ENCODE peak calls at places on chromosomes 3 and 15, in five cellular contexts. One of them, this sample, is unnamed.

GRCh38 chr15:20348291-20348899 is 193.2 kb downstream of the GOLGA6L6 start:
- DNase-seq in cardiac fibroblast: no peak
- DNase-seq in kidney epithelial cell: no peak
- DNase-seq in body of pancreas: no peak
- DNase-seq in NCI-H2171: no peak
- DNase-seq in this sample: no peak

GRCh38 chr3:2851356-2851755 is 258.8 kb downstream of the IL5RA start:
- DNase-seq in cardiac fibroblast: no peak
- DNase-seq in kidney epithelial cell: no peak
- DNase-seq in body of pancreas: no peak
- DNase-seq in NCI-H2171: no peak
- DNase-seq in this sample: no peak

GRCh38 chr15:85504739-85505676 is 124.6 kb downstream of the AKAP13 start:
- DNase-seq in cardiac fibroblast: peak; percentile 82
- DNase-seq in kidney epithelial cell: no peak
- DNase-seq in body of pancreas: peak; percentile 53
- DNase-seq in NCI-H2171: peak; percentile 37
- DNase-seq in this sample: no peak

GRCh38 chr3:69292185-69292584 is 93.7 kb downstream of the FRMD4B start:
- DNase-seq in cardiac fibroblast: no peak
- DNase-seq in kidney epithelial cell: no peak
- DNase-seq in body of pancreas: no peak
- DNase-seq in NCI-H2171: no peak
- DNase-seq in this sample: no peak

GRCh38 chr3:174957581-174958001 is 98.5 kb downstream of the NAALADL2 start:
- DNase-seq in cardiac fibroblast: peak; percentile 37
- DNase-seq in kidney epithelial cell: no peak
- DNase-seq in body of pancreas: no peak
- DNase-seq in NCI-H2171: no peak
- DNase-seq in this sample: no peak

GRCh38 chr15:63041982-63042878 is at the start of gene TPM1:
- DNase-seq in cardiac fibroblast: peak; percentile 94
- DNase-seq in kidney epithelial cell: peak; percentile 67
- DNase-seq in body of pancreas: peak; percentile 85
- DNase-seq in NCI-H2171: peak; percentile 54
- DNase-seq in this sample: peak; percentile 19

GRCh38 chr3:161149529-161149928 is 44.4 kb upstream of the B3GALNT1 start:
- DNase-seq in cardiac fibroblast: peak; percentile 33
- DNase-seq in kidney epithelial cell: no peak
- DNase-seq in body of pancreas: no peak
- DNase-seq in NCI-H2171: peak; percentile 7
- DNase-seq in this sample: no peak

GRCh38 chr3:8607285-8608040 is 37.1 kb downstream of the SSUH2 start:
- DNase-seq in cardiac fibroblast: peak; percentile 94
- DNase-seq in kidney epithelial cell: no peak
- DNase-seq in body of pancreas: peak; percentile 49
- DNase-seq in NCI-H2171: no peak
- DNase-seq in this sample: no peak

GRCh38 chr15:55282284-55282833 is 7.3 kb downstream of the RAB27A start:
- DNase-seq in cardiac fibroblast: peak; percentile 82
- DNase-seq in kidney epithelial cell: peak; percentile 42
- DNase-seq in body of pancreas: peak; percentile 24
- DNase-seq in NCI-H2171: no peak
- DNase-seq in this sample: no peak

GRCh38 chr15:47383102-47383501 is 334.2 kb upstream of the SEMA6D start:
- DNase-seq in cardiac fibroblast: no peak
- DNase-seq in kidney epithelial cell: no peak
- DNase-seq in body of pancreas: no peak
- DNase-seq in NCI-H2171: no peak
- DNase-seq in this sample: no peak

GRCh38 chr3:5172018-5172417 is 15.5 kb upstream of the EDEM1 start:
- DNase-seq in cardiac fibroblast: no peak
- DNase-seq in kidney epithelial cell: no peak
- DNase-seq in body of pancreas: no peak
- DNase-seq in NCI-H2171: no peak
- DNase-seq in this sample: no peak

GRCh38 chr15:85168642-85169173 is 187.1 kb downstream of the PDE8A start:
- DNase-seq in cardiac fibroblast: peak; percentile 13
- DNase-seq in kidney epithelial cell: no peak
- DNase-seq in body of pancreas: peak; percentile 77
- DNase-seq in NCI-H2171: peak; percentile 74
- DNase-seq in this sample: no peak

GRCh38 chr3:105606052-105606451 is 239.3 kb downstream of the ALCAM start:
- DNase-seq in cardiac fibroblast: peak; percentile 30
- DNase-seq in kidney epithelial cell: no peak
- DNase-seq in body of pancreas: no peak
- DNase-seq in NCI-H2171: no peak
- DNase-seq in this sample: no peak

GRCh38 chr3:44439499-44440295 is 37.8 kb downstream of the ZNF445 start:
- DNase-seq in cardiac fibroblast: peak; percentile 98
- DNase-seq in kidney epithelial cell: no peak
- DNase-seq in body of pancreas: peak; percentile 28
- DNase-seq in NCI-H2171: no peak
- DNase-seq in this sample: no peak

GRCh38 chr15:66291816-66292215 is 1.6 kb upstream of the DIS3L start:
- DNase-seq in cardiac fibroblast: no peak
- DNase-seq in kidney epithelial cell: no peak
- DNase-seq in body of pancreas: no peak
- DNase-seq in NCI-H2171: no peak
- DNase-seq in this sample: no peak

GRCh38 chr15:35752134-35752466 is 206.1 kb upstream of the DPH6 start:
- DNase-seq in cardiac fibroblast: no peak
- DNase-seq in kidney epithelial cell: no peak
- DNase-seq in body of pancreas: no peak
- DNase-seq in NCI-H2171: no peak
- DNase-seq in this sample: no peak

GRCh38 chr3:96900600-96900999 is 86.2 kb downstream of the EPHA6 start:
- DNase-seq in cardiac fibroblast: no peak
- DNase-seq in kidney epithelial cell: no peak
- DNase-seq in body of pancreas: no peak
- DNase-seq in NCI-H2171: no peak
- DNase-seq in this sample: no peak

GRCh38 chr3:77296527-77296926 is 256.6 kb downstream of the ROBO2 start:
- DNase-seq in cardiac fibroblast: no peak
- DNase-seq in kidney epithelial cell: no peak
- DNase-seq in body of pancreas: no peak
- DNase-seq in NCI-H2171: no peak
- DNase-seq in this sample: no peak

GRCh38 chr15:40982855-40983254 is 29.6 kb downstream of the CHAC1 start:
- DNase-seq in cardiac fibroblast: peak; percentile 84
- DNase-seq in kidney epithelial cell: no peak
- DNase-seq in body of pancreas: no peak
- DNase-seq in NCI-H2171: no peak
- DNase-seq in this sample: no peak

GRCh38 chr3:15576475-15576874 is 24.9 kb downstream of the HACL1 start:
- DNase-seq in cardiac fibroblast: no peak
- DNase-seq in kidney epithelial cell: no peak
- DNase-seq in body of pancreas: no peak
- DNase-seq in NCI-H2171: no peak
- DNase-seq in this sample: no peak

GRCh38 chr15:26864664-26865191 is 2.1 kb upstream of the GABRA5 start:
- DNase-seq in cardiac fibroblast: peak; percentile 42
- DNase-seq in kidney epithelial cell: no peak
- DNase-seq in body of pancreas: peak; percentile 36
- DNase-seq in NCI-H2171: peak; percentile 73
- DNase-seq in this sample: peak; percentile 56

GRCh38 chr3:39779511-39780230 is 29.7 kb upstream of the MYRIP start:
- DNase-seq in cardiac fibroblast: no peak
- DNase-seq in kidney epithelial cell: no peak
- DNase-seq in body of pancreas: no peak
- DNase-seq in NCI-H2171: no peak
- DNase-seq in this sample: no peak

GRCh38 chr3:140736863-140737460 is 59.1 kb downstream of the TRIM42 start:
- DNase-seq in cardiac fibroblast: peak; percentile 54
- DNase-seq in kidney epithelial cell: no peak
- DNase-seq in body of pancreas: peak; percentile 36
- DNase-seq in NCI-H2171: peak; percentile 54
- DNase-seq in this sample: peak; percentile 11

GRCh38 chr3:3127432-3128010 is 781 bp downstream of the TRNT1 start:
- DNase-seq in cardiac fibroblast: no peak
- DNase-seq in kidney epithelial cell: no peak
- DNase-seq in body of pancreas: no peak
- DNase-seq in NCI-H2171: no peak
- DNase-seq in this sample: no peak